ENCODE peak calls at places on chromosomes 3 and 15, in eight cellular contexts. X is SJSA1, T is right cardiac atrium, D is K562, W is fibroblast of lung, B is adrenal gland, Q is Peyer's patch, K is heart right ventricle. S is an unnamed sample.

GRCh38 chr3:49469037-49469875 is 811 bp upstream of the DAG1 start:
- DNase-seq in T (peak), B (peak), K (peak), D (peak), X (peak), W (peak), Q (no peak), S (peak)

GRCh38 chr15:60370105-60370803 is 27.5 kb downstream of the ANXA2 start:
- DNase-seq in T (no peak), Q (no peak), W (no peak), D (no peak), B (no peak), X (no peak), K (no peak), S (no peak)

GRCh38 chr3:171282041-171282440 is 178.2 kb downstream of the TNIK start:
- DNase-seq in X (no peak), B (peak), T (no peak), D (no peak), W (peak), Q (no peak), K (no peak), S (peak)

GRCh38 chr15:100601628-100602063 is 338 bp downstream of the LINS1 start:
- DNase-seq in X (no peak), B (no peak), K (no peak), D (no peak), Q (no peak), T (no peak), W (no peak), S (no peak)

GRCh38 chr15:41869770-41870688 is 23.8 kb downstream of the SPTBN5 start:
- DNase-seq in Q (no peak), X (no peak), D (no peak), B (no peak), W (no peak), T (no peak), K (no peak), S (no peak)

GRCh38 chr3:176934698-176935097 is 262.6 kb downstream of the TBL1XR1 start:
- DNase-seq in D (no peak), B (no peak), X (no peak), W (no peak), T (no peak), K (no peak), Q (no peak), S (no peak)

GRCh38 chr3:35639251-35640185 is at the start of gene ARPP21:
- DNase-seq in W (peak), D (no peak), Q (no peak), X (no peak), K (no peak), T (peak), B (no peak), S (peak)

GRCh38 chr3:70803891-70804290 is 491.5 kb upstream of the MDFIC2 start:
- DNase-seq in W (no peak), X (no peak), B (no peak), Q (no peak), D (no peak), T (no peak), K (no peak), S (no peak)

GRCh38 chr3:34882764-34883163 is 756.6 kb upstream of the ARPP21 start:
- DNase-seq in D (no peak), W (no peak), B (no peak), X (no peak), T (no peak), Q (no peak), K (no peak), S (no peak)

GRCh38 chr3:153897025-153897723 is 224.0 kb upstream of the ARHGEF26 start:
- DNase-seq in D (no peak), Q (no peak), K (no peak), W (no peak), T (no peak), B (no peak), X (no peak), S (no peak)

GRCh38 chr3:190301591-190301990 is 20.7 kb downstream of the CLDN1 start:
- DNase-seq in D (no peak), K (no peak), T (no peak), X (no peak), B (no peak), W (no peak), Q (no peak), S (no peak)

GRCh38 chr15:60392986-60393811 is 4.6 kb downstream of the ANXA2 start:
- DNase-seq in X (peak), B (peak), K (no peak), T (peak), Q (no peak), W (peak), D (peak), S (peak)

GRCh38 chr3:70531838-70532489 is 219.5 kb upstream of the MDFIC2 start:
- DNase-seq in D (no peak), X (no peak), W (no peak), B (no peak), K (no peak), T (no peak), Q (no peak), S (no peak)

GRCh38 chr3:16148783-16149182 is 25.7 kb upstream of the GALNT15 start:
- DNase-seq in W (peak), X (peak), B (peak), K (peak), D (no peak), Q (peak), T (peak), S (peak)

DNA sequence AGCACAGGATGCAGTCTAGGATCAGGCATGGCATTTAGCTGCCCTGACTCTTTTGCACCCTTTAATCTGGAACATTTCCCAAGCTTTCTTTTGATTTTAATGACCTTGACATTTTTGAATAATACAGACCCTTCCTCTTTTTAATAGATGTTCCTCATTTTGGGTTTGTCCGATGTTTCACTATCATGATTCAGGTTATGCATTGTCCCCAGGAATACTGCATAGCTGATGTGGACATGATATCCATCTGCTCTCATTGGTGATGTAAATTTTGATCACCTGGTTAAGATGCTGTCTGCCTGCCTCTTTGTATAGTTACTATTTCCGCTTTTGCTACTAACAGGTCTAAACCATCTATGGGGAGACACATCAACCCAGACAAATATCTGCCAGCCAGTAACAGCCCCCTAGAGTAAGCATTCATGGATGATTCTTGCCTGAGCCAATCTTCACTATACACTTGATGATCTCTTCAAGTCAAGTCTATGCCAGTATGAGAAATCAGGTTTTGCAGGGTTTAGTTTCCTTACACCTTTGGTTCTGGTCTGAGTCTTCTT is 50.6 kb upstream of the ULK4 start:
- DNase-seq in T (no peak), Q (no peak), X (no peak), K (no peak), D (no peak), B (no peak), W (no peak), S (no peak)
- H3K4me3 ChIP-seq in T (no peak), Q (peak), X (peak), K (peak), D (peak), B (no peak), W (no peak), S (no peak)

GRCh38 chr3:197354195-197355059 is 56.0 kb upstream of the DLG1 start:
- DNase-seq in K (peak), Q (no peak), W (peak), X (no peak), B (no peak), T (peak), D (no peak), S (peak)
- H3K4me3 ChIP-seq in K (no peak), Q (no peak), W (peak), X (peak), B (no peak), T (no peak), D (no peak), S (no peak)

GRCh38 chr3:125109541-125109925 is 53.7 kb upstream of the HEG1 start:
- DNase-seq in W (no peak), X (no peak), Q (no peak), B (no peak), T (no peak), K (no peak), D (no peak), S (no peak)

GRCh38 chr3:125107384-125107783 is 51.6 kb upstream of the HEG1 start:
- DNase-seq in W (no peak), B (no peak), D (no peak), Q (no peak), K (no peak), X (no peak), T (no peak), S (no peak)

GRCh38 chr3:125110016-125110875 is 54.4 kb upstream of the HEG1 start:
- DNase-seq in X (peak), Q (no peak), B (no peak), W (peak), D (no peak), T (no peak), K (no peak), S (peak)

GRCh38 chr3:125107861-125108567 is 52.2 kb upstream of the HEG1 start:
- DNase-seq in Q (no peak), T (no peak), D (no peak), W (peak), X (no peak), K (no peak), B (no peak), S (peak)

DNA sequence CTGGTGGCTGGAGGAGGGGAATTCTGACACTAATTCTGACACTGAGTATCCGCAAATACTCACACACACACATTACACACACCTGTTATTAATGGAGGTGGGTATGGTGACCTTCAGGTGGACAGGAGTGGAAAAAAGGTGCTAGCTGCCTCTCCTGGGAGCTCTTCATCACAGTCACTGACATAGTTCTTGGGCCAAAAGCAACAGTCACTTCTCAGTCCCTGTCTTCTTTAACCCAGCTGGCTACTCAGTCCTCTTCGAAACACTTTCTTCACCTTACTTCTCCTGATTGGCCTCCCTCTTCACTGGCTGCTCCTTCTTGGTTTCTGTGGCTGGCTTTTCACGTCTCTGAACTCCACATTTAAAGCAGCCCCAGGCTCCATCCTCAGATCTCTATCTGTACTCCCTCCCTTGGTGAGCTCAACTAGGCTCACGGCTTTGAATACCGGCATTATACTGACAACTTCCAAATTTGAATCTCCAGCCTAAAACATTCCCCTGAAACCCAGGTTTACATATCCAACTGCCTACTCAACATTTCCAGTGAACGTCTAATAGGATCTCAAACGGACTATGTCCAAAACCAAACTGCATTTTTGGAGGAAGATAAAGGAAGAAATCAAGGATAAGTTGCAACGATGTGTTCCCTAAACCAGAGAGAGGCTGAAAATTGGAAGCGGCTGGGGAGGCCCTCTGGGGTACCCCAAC is 53.2 kb upstream of the HEG1 start:
- DNase-seq in Q (no peak), D (no peak), K (no peak), T (no peak), W (no peak), B (no peak), X (no peak), S (no peak)
- H3K4me3 ChIP-seq in Q (no peak), D (no peak), K (no peak), T (no peak), W (no peak), B (no peak), X (no peak), S (peak)

DNA sequence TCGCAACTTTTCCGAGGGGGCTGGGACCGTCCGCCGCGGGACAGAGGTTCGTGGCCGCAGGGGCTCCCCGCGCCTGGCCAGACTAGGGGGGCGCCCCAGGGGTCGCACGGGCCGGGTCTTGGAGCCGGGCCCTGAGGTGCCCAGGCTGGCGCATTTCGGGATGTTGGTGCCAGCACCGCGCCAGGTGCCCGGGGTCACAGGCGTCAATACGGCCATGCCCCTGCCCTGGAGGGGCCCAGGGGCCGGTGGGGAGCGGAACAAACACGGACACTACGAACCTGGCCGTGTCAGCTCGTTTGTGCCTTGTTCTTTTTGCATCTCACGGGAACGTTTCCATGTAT is 366 bp downstream of the TM6SF1 start:
- DNase-seq in W (no peak), Q (no peak), T (no peak), D (no peak), X (no peak), B (no peak), K (no peak), S (no peak)
- H3K4me3 ChIP-seq in W (peak), Q (peak), T (peak), D (peak), X (peak), B (no peak), K (peak), S (peak)

GRCh38 chr3:7171493-7171892 is 310.6 kb downstream of the GRM7 start:
- DNase-seq in X (no peak), T (no peak), K (no peak), W (no peak), Q (no peak), B (no peak), D (no peak), S (no peak)
- H3K4me3 ChIP-seq in X (no peak), T (no peak), K (no peak), W (no peak), Q (no peak), B (no peak), D (no peak), S (no peak)

GRCh38 chr3:126900859-126901540 is 81.9 kb upstream of the PLXNA1 start:
- DNase-seq in D (no peak), X (no peak), B (no peak), T (no peak), Q (no peak), W (no peak), K (no peak), S (no peak)
- H3K4me3 ChIP-seq in D (no peak), X (no peak), B (no peak), T (no peak), Q (no peak), W (no peak), K (no peak), S (no peak)

DNA sequence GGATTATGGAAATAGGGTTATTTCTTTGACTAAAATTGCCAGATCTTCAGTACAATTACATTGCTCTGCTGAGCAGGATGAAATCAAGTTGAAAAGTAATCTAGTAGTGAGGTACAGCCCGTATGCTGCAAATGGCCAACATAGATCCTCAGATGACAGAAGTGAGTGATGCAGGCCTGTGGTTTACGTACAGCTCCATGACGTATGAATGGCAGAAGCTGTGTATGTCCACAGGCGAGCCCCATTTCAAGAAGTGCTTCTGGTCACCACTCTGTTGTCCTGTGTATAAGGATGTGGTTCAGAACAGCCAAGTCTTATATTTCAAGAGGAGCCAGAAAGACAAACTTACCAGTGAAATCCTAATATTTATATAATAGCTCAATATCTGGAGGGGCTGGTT is 9.2 kb downstream of the CD86 start:
- DNase-seq in X (no peak), B (no peak), W (no peak), K (no peak), T (no peak), D (no peak), Q (no peak), S (no peak)
- H3K4me3 ChIP-seq in X (no peak), B (no peak), W (no peak), K (no peak), T (no peak), D (no peak), Q (no peak), S (no peak)

S was measured in MG63.